ENCODE peak calls at places on chromosomes 5 and 9, in seven cellular contexts. B is fibroblast of the aortic adventitia; X is NT2/D1; Z is CD8-positive, alpha-beta T cell; H is pancreas; O is brain microvascular endothelial cell; I is testis. M is an unnamed sample.

GRCh38 chr9:90822866-90823265 is 21.2 kb downstream of the SYK start:
- DNase-seq in B (no peak), X (peak), Z (no peak), H (no peak), O (no peak), I (no peak), M (no peak)

GRCh38 chr5:39714036-39714698 is 289.4 kb upstream of the DAB2 start:
- DNase-seq in B (peak), X (peak), Z (peak), H (no peak), O (peak), I (peak), M (peak)

GRCh38 chr5:66933066-66933465 is 263.5 kb downstream of the CD180 start:
- DNase-seq in B (peak), X (no peak), Z (no peak), H (no peak), O (peak), I (no peak), M (no peak)

GRCh38 chr5:7078901-7079300 is 317.0 kb upstream of the ADCY2 start:
- DNase-seq in B (no peak), X (peak), Z (no peak), H (no peak), O (no peak), I (peak), M (peak)

GRCh38 chr5:140311011-140311467 is 8.1 kb upstream of the PFDN1 start:
- DNase-seq in B (peak), X (no peak), Z (no peak), H (no peak), O (peak), I (no peak), M (no peak)

GRCh38 chr5:109479260-109479860 is 69.6 kb upstream of the PJA2 start:
- DNase-seq in B (peak), X (no peak), Z (no peak), H (no peak), O (no peak), I (no peak), M (no peak)

GRCh38 chr5:168295574-168296201 is 4.2 kb downstream of the WWC1 start:
- DNase-seq in B (peak), X (peak), Z (no peak), H (peak), O (peak), I (peak), M (no peak)

GRCh38 chr5:172527559-172527958 is 73.2 kb upstream of the SH3PXD2B start:
- DNase-seq in B (no peak), X (no peak), Z (no peak), H (no peak), O (no peak), I (no peak), M (no peak)

GRCh38 chr5:72848474-72849428 is 32.3 kb downstream of the TNPO1 start:
- DNase-seq in B (no peak), X (no peak), Z (peak), H (peak), O (peak), I (peak), M (no peak)

GRCh38 chr9:133423216-133423615 is 1.0 kb downstream of the ADAMTS13 start:
- DNase-seq in B (no peak), X (no peak), Z (no peak), H (no peak), O (no peak), I (no peak), M (no peak)

GRCh38 chr5:89028579-89029272 is 145.7 kb upstream of the MEF2C start:
- DNase-seq in B (no peak), X (no peak), Z (no peak), H (no peak), O (no peak), I (no peak), M (no peak)

GRCh38 chr9:100437860-100438805 is 11.2 kb downstream of the MSANTD3 start:
- DNase-seq in B (peak), X (peak), Z (peak), H (peak), O (peak), I (peak), M (peak)

GRCh38 chr5:1522601-1523479 is 920 bp downstream of the LPCAT1 start:
- DNase-seq in B (no peak), X (no peak), Z (no peak), H (no peak), O (no peak), I (peak), M (no peak)

GRCh38 chr5:100992354-100992753 is 89.3 kb upstream of the ST8SIA4 start:
- DNase-seq in B (no peak), X (no peak), Z (no peak), H (no peak), O (no peak), I (no peak), M (no peak)

GRCh38 chr9:18268381-18268780 is 205.6 kb upstream of the ADAMTSL1 start:
- DNase-seq in B (peak), X (no peak), Z (no peak), H (no peak), O (peak), I (no peak), M (no peak)

GRCh38 chr9:137757139-137757538 is 120.4 kb upstream of the CACNA1B start:
- DNase-seq in B (no peak), X (no peak), Z (no peak), H (no peak), O (no peak), I (no peak), M (no peak)

GRCh38 chr9:124496075-124496893 is 10.9 kb downstream of the NR5A1 start:
- DNase-seq in B (no peak), X (no peak), Z (no peak), H (no peak), O (no peak), I (no peak), M (no peak)

GRCh38 chr9:2418619-2419018 is 203.0 kb upstream of the VLDLR start:
- DNase-seq in B (peak), X (peak), Z (no peak), H (no peak), O (peak), I (peak), M (no peak)

GRCh38 chr9:38018964-38019602 is 49.9 kb downstream of the SHB start:
- DNase-seq in B (peak), X (no peak), Z (no peak), H (peak), O (peak), I (no peak), M (no peak)

GRCh38 chr9:79060726-79061125 is 511.0 kb upstream of the TLE4 start:
- DNase-seq in B (no peak), X (no peak), Z (no peak), H (no peak), O (no peak), I (no peak), M (no peak)

DNA sequence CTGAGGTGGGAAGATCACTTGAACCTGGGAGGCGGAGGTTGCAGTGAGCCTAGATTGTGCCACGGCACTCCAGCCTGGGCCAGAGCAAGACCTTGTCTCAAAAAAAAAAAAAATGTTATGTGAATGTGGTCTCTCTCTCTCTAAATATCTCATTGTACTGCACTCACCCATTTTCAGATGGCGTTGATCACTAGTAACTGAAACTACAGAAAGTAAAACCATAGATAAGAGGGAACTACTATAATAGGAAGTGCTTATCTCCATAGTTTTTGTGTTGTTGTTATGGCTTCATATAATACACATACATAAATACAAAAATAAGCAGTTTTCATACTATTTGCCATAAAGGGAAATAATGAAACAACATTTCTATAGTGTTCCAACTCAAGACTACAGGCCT is 9.1 kb downstream of the IL31RA start:
- DNase-seq in B (no peak), X (no peak), Z (no peak), H (no peak), O (no peak), I (no peak), M (no peak)
- H3K4me3 ChIP-seq in B (no peak), X (no peak), Z (no peak), H (no peak), O (no peak), I (no peak), M (no peak)

GRCh38 chr9:96088510-96088909 is 213.0 kb downstream of the ERCC6L2 start:
- DNase-seq in B (no peak), X (no peak), Z (no peak), H (no peak), O (no peak), I (no peak), M (no peak)

GRCh38 chr9:96084289-96084688 is 208.8 kb downstream of the ERCC6L2 start:
- DNase-seq in B (no peak), X (no peak), Z (no peak), H (no peak), O (no peak), I (no peak), M (no peak)

GRCh38 chr9:96087669-96088299 is 212.3 kb downstream of the ERCC6L2 start:
- DNase-seq in B (no peak), X (peak), Z (no peak), H (no peak), O (no peak), I (no peak), M (peak)

GRCh38 chr9:96086936-96087582 is 211.6 kb downstream of the ERCC6L2 start:
- DNase-seq in B (no peak), X (no peak), Z (no peak), H (no peak), O (no peak), I (no peak), M (no peak)

DNA sequence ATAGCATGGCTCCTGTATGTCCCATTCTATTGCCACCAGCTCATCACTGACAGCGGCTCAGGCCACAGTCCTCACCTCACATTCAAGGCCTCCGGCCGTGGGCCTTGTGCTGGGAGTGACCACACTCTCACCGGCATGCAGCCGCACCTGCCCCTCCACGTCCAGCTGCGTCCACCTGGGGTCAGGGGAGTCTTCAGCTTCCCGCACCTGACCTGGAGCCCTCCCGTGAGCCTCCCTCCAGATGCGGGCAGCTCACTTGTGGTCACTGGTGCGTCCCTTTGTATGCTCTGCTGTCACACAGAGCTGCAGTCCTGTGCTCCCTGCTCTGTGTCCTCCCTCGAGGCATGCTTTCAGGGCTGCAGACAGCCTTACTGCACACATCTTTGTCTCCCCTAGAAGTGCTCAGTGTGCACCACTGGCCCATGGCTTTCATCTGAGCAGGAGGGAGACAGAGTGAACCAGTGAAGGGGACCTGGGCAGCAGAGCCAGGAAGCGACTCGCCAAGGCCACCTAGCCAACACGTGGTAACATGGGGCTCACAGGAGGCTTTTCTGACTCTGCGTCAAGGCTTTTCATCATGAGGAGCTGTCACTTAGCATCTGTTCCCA is 210.1 kb downstream of the ERCC6L2 start:
- DNase-seq in B (no peak), X (no peak), Z (no peak), H (no peak), O (no peak), I (no peak), M (no peak)
- H3K4me3 ChIP-seq in B (no peak), X (no peak), Z (no peak), H (no peak), O (no peak), I (no peak), M (no peak)

GRCh38 chr5:125719681-125720676 is 703.2 kb upstream of the GRAMD2B start:
- DNase-seq in B (no peak), X (no peak), Z (no peak), H (no peak), O (no peak), I (peak), M (no peak)
- H3K4me3 ChIP-seq in B (no peak), X (no peak), Z (no peak), H (no peak), O (no peak), I (no peak), M (no peak)

DNA sequence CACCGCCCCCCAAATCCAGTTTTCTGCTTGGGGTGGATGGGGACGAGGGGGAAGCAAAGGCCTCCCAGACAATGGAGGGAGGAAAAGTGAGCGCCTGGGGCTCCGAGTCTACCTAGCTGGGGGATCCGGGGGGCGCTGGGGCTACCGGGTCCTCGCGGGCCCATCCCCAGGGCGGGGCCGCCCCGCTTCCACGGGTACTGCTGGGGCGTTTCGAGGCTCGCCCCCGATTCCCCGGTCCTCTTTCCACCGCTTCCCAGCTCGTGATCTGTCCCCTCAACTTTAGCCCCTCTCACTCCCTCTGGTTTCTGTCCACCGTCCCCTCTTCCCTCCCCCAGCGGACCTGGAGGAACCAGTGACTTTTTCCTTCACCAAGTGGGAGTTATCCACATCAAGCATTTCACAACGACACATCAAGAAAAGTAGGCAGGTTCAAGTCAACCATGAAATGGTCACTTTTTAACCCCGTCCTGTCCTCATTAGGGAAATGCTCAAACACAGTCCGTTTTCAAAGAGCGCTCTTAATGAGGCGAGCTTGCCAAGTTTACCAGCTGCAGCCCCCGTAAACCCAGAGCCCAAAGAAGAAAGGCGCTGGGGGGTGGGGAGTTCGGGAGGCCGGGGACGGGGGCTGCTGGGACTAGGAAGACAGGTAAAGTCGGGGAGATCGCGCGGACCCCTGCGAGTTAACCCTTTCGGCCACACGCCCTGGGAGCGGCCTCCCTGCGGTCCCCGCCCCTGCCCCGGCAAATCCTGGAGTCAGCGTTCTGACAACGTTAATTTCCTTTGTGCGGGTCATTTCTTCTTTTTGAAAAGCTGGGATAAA is 2.0 kb upstream of the NFIB start:
- DNase-seq in B (peak), X (peak), Z (no peak), H (peak), O (peak), I (peak), M (no peak)
- H3K4me3 ChIP-seq in B (peak), X (peak), Z (no peak), H (peak), O (peak), I (peak), M (peak)

GRCh38 chr5:59799668-59800374 is 93.7 kb downstream of the PDE4D start:
- DNase-seq in B (peak), X (no peak), Z (no peak), H (no peak), O (peak), I (no peak), M (peak)
- H3K4me3 ChIP-seq in B (no peak), X (no peak), Z (no peak), H (no peak), O (no peak), I (no peak), M (no peak)

GRCh38 chr9:120944434-120945125 is 18.0 kb upstream of the TRAF1 start:
- DNase-seq in B (no peak), X (no peak), Z (no peak), H (no peak), O (no peak), I (no peak), M (no peak)
- H3K4me3 ChIP-seq in B (no peak), X (no peak), Z (no peak), H (no peak), O (no peak), I (no peak), M (no peak)

GRCh38 chr9:122931851-122932199 is 513 bp upstream of the ZBTB26 start:
- DNase-seq in B (no peak), X (no peak), Z (no peak), H (no peak), O (peak), I (no peak), M (no peak)

GRCh38 chr9:122923947-122924346 is 7.4 kb downstream of the ZBTB26 start:
- DNase-seq in B (no peak), X (no peak), Z (no peak), H (no peak), O (no peak), I (no peak), M (no peak)

GRCh38 chr9:122930933-122931850 is at the start of gene ZBTB26:
- DNase-seq in B (peak), X (peak), Z (peak), H (peak), O (peak), I (peak), M (peak)

GRCh38 chr9:122930541-122930932 is 775 bp downstream of the ZBTB26 start:
- DNase-seq in B (no peak), X (no peak), Z (no peak), H (no peak), O (no peak), I (no peak), M (no peak)

GRCh38 chr9:122929803-122930354 is 1.4 kb downstream of the ZBTB26 start:
- DNase-seq in B (no peak), X (no peak), Z (no peak), H (no peak), O (no peak), I (no peak), M (no peak)
- H3K4me3 ChIP-seq in B (peak), X (no peak), Z (no peak), H (no peak), O (no peak), I (no peak), M (no peak)